ENCODE peak calls at places on chromosomes 1 and 21, in four cellular contexts. One of them, this sample, is unnamed.
A peak's percentile ranks its signal among the peaks of the same experiment; 100 is the strongest.

GRCh38 chr1:240030236-240030635 is 61.4 kb upstream of the FMN2 start:
- DNase-seq in aorta: no peak
- DNase-seq in GM23248: no peak
- DNase-seq in colonic mucosa: no peak
- DNase-seq in this sample: no peak

GRCh38 chr1:157431751-157432150 is 120.6 kb downstream of the FCRL5 start:
- DNase-seq in aorta: no peak
- DNase-seq in GM23248: peak; percentile 79
- DNase-seq in colonic mucosa: no peak
- DNase-seq in this sample: no peak

GRCh38 chr1:154419620-154420020 is 14.5 kb downstream of the IL6R start:
- DNase-seq in colonic mucosa: peak; percentile 72
- DNase-seq in GM23248: peak; percentile 97
- DNase-seq in aorta: peak; percentile 93
- DNase-seq in this sample: peak; percentile 95

GRCh38 chr1:179876289-179876715 is 1.3 kb downstream of the TOR1AIP2 start:
- DNase-seq in GM23248: peak; percentile 33
- DNase-seq in aorta: no peak
- DNase-seq in colonic mucosa: peak; percentile 23
- DNase-seq in this sample: no peak

GRCh38 chr1:200644021-200644420 is 23.5 kb upstream of the KIF14 start:
- DNase-seq in aorta: no peak
- DNase-seq in GM23248: no peak
- DNase-seq in colonic mucosa: no peak
- DNase-seq in this sample: no peak

GRCh38 chr1:43054961-43055360 is 96.3 kb upstream of the SLC2A1 start:
- DNase-seq in GM23248: no peak
- DNase-seq in colonic mucosa: no peak
- DNase-seq in aorta: no peak
- DNase-seq in this sample: no peak

GRCh38 chr1:4634156-4634792 is 20.1 kb upstream of the AJAP1 start:
- DNase-seq in colonic mucosa: no peak
- DNase-seq in GM23248: no peak
- DNase-seq in aorta: no peak
- DNase-seq in this sample: no peak

GRCh38 chr1:184462990-184463389 is 76.2 kb downstream of the C1orf21 start:
- DNase-seq in GM23248: no peak
- DNase-seq in aorta: no peak
- DNase-seq in colonic mucosa: no peak
- DNase-seq in this sample: no peak

GRCh38 chr1:211698161-211699026 is 23.0 kb upstream of the NEK2 start:
- DNase-seq in aorta: peak; percentile 90
- DNase-seq in colonic mucosa: peak; percentile 88
- DNase-seq in GM23248: peak; percentile 68
- DNase-seq in this sample: peak; percentile 76

GRCh38 chr1:65792671-65793358 is at the start of gene PDE4B:
- DNase-seq in colonic mucosa: peak; percentile 20
- DNase-seq in GM23248: peak; percentile 74
- DNase-seq in aorta: peak; percentile 73
- DNase-seq in this sample: peak; percentile 20

GRCh38 chr1:59971464-59971911 is 44.9 kb upstream of the CYP2J2 start:
- DNase-seq in colonic mucosa: peak; percentile 82
- DNase-seq in GM23248: peak; percentile 79
- DNase-seq in aorta: peak; percentile 91
- DNase-seq in this sample: peak; percentile 68

GRCh38 chr1:18831656-18832055 is 27.8 kb downstream of the TAS1R2 start:
- DNase-seq in aorta: peak; percentile 62
- DNase-seq in colonic mucosa: no peak
- DNase-seq in GM23248: no peak
- DNase-seq in this sample: no peak

GRCh38 chr21:29499734-29500343 is 201.1 kb downstream of the BACH1 start:
- DNase-seq in colonic mucosa: no peak
- DNase-seq in GM23248: peak; percentile 55
- DNase-seq in aorta: no peak
- DNase-seq in this sample: no peak

DNA sequence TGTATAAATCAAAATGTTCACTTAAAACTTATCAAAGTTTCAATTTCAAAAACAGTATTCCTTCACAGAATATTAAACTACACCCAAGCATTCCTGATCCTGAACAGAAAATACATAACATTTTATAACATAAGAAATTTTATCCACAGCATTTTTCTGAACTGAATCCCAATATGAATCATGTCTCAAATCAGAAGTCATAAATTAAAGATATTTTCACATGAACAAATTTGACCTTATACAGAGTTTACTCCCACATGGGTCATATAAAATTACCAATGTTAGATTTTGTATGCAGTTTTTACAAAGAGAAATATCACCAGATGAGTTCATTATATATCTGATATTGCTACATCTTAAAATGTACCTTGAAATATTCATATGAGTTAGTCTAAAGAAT is 48.6 kb upstream of the ASPM start:
- DNase-seq in aorta: no peak
- DNase-seq in colonic mucosa: no peak
- DNase-seq in GM23248: no peak
- DNase-seq in this sample: no peak
- H3K4me3 ChIP-seq in aorta: no peak overlapping the region
- H3K4me3 ChIP-seq in colonic mucosa: no peak overlapping the region
- H3K4me3 ChIP-seq in GM23248: peak overlapping the region; percentile 12
- H3K4me3 ChIP-seq in this sample: no peak overlapping the region

GRCh38 chr1:72397786-72398185 is 115.4 kb upstream of the NEGR1 start:
- DNase-seq in GM23248: peak; percentile 77
- DNase-seq in colonic mucosa: no peak
- DNase-seq in aorta: no peak
- DNase-seq in this sample: no peak
- H3K27ac ChIP-seq in GM23248: no peak overlapping the region
- H3K27ac ChIP-seq in colonic mucosa: no peak overlapping the region
- H3K27ac ChIP-seq in aorta: no peak overlapping the region
- H3K27ac ChIP-seq in this sample: no peak overlapping the region

GRCh38 chr1:26721669-26722355 is 26.0 kb downstream of the ARID1A start:
- DNase-seq in aorta: no peak
- DNase-seq in colonic mucosa: no peak
- DNase-seq in GM23248: no peak
- DNase-seq in this sample: no peak
- H3K4me3 ChIP-seq in aorta: no peak overlapping the region
- H3K4me3 ChIP-seq in colonic mucosa: no peak overlapping the region
- H3K4me3 ChIP-seq in GM23248: no peak overlapping the region
- H3K4me3 ChIP-seq in this sample: no peak overlapping the region

DNA sequence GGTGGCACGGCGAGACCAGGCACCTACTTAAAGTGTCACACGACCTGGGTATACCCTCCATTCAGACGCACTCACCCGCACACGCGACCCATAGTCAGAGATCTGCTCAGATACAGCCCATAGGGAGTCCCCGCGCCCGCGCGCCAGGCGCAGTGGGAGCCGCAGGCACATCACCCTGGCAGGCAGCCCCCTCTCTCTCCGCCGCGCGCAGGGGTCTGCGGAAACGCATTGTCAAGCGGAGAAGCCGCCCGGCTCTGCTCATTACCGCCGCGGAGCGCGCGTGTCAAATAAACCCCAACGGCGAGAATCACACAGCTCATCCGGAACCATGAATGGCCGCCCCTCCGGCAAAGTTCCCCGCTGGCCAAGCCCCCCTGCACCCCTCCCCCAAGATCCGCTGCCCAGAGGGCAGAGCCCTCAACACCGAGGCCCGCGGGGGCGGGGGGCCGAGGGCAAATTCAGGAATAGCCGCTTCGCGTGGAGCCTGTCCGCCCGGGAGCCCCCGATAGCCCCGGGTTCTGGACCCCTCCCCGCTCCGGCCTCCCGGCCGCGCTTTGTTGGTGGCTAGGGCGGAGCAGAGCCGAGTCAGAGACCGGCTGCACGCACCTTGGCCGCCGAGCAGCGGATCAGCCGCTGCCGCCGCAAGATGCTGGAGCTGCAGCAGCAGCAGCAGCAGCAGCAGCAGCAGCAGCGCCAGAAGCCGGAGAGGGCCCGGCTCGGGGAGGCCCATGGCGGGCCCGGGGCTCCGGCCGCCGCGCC is 508 bp downstream of the LRP8 start:
- DNase-seq in colonic mucosa: peak; percentile 49
- DNase-seq in aorta: peak; percentile 85
- DNase-seq in GM23248: peak; percentile 65
- DNase-seq in this sample: no peak
- H3K27ac ChIP-seq in colonic mucosa: peak overlapping the region; percentile 39
- H3K27ac ChIP-seq in aorta: no peak overlapping the region
- H3K27ac ChIP-seq in GM23248: no peak overlapping the region
- H3K27ac ChIP-seq in this sample: peak overlapping the region; percentile 61

DNA sequence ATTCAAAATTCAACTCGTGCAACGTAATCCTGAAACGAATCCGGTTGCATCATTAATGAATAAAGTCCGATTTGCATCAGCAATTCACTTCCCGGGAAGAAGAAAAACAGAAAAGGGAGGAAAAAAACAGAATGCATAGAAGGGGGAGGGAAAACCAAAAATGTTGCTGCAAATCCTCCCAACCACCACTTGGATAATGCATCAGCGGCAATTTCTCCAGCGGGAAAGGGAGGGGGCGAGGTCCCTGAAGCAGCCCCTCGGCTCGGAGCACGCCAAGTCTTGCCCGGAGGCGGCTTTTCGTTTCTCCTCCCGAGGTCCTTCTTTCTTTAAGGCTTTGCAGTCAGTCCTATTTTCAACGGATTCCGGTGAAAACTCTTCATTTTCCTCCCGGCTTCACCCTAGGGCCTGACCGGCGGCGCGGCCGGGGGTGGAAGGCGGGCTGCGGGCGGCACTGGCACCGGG is 720 bp downstream of the CDC42BPA start:
- DNase-seq in aorta: peak; percentile 78
- DNase-seq in colonic mucosa: peak; percentile 65
- DNase-seq in GM23248: peak; percentile 79
- DNase-seq in this sample: peak; percentile 29
- H3K4me3 ChIP-seq in aorta: peak overlapping the region; percentile 97
- H3K4me3 ChIP-seq in colonic mucosa: peak overlapping the region; percentile 50
- H3K4me3 ChIP-seq in GM23248: peak overlapping the region; percentile 81
- H3K4me3 ChIP-seq in this sample: peak overlapping the region; percentile 88

GRCh38 chr1:177944673-177945014 is 25.2 kb downstream of the SEC16B start:
- DNase-seq in GM23248: no peak
- DNase-seq in colonic mucosa: no peak
- DNase-seq in aorta: no peak
- DNase-seq in this sample: no peak
- H3K27ac ChIP-seq in GM23248: no peak overlapping the region
- H3K27ac ChIP-seq in colonic mucosa: no peak overlapping the region
- H3K27ac ChIP-seq in aorta: no peak overlapping the region
- H3K27ac ChIP-seq in this sample: no peak overlapping the region